ENCODE peak calls at places on chromosomes 4 and X, in nine cellular contexts. O is gastroesophageal sphincter, V is omental fat pad, A is lower lobe of right lung, B is upper lobe of left lung, Y is T-cell, T is aorta, F is SK-N-SH treated with all-trans-retinoic acid at 6 μM for 48 hours, R is heart left ventricle. S is an unnamed sample.
A peak's percentile ranks its signal among the peaks of the same experiment; 100 is the strongest.

GRCh38 chr4:169133932-169134331 is 123.9 kb upstream of the CBR4 start:
- ATAC-seq in O (no peak), V (no peak), A (peak; percentile 98), B (peak; percentile 95), Y (no peak), T (peak; percentile 73), F (no peak), R (peak; percentile 63), S (no peak)

GRCh38 chr4:915595-915994 is 16.5 kb downstream of the GAK start:
- ATAC-seq in O (no peak), V (no peak), A (peak; percentile 70), B (no peak), Y (peak; percentile 78), T (no peak), F (no peak), R (no peak), S (no peak)

GRCh38 chrX:86711531-86712180 is 563.4 kb downstream of the DACH2 start:
- ATAC-seq in O (no peak), V (no peak), A (no peak), B (no peak), Y (no peak), T (no peak), F (no peak), R (no peak), S (no peak)

GRCh38 chr4:76363556-76364290 is 57.2 kb downstream of the STBD1 start:
- ATAC-seq in O (no peak), V (no peak), A (no peak), B (no peak), Y (no peak), T (no peak), F (no peak), R (no peak), S (peak; percentile 34)

GRCh38 chr4:94826206-94826605 is 68.5 kb downstream of the BMPR1B start:
- ATAC-seq in O (no peak), V (no peak), A (no peak), B (no peak), Y (no peak), T (no peak), F (no peak), R (no peak), S (no peak)

GRCh38 chr4:19927381-19927780 is 324.3 kb upstream of the SLIT2 start:
- ATAC-seq in O (no peak), V (no peak), A (peak; percentile 45), B (no peak), Y (no peak), T (no peak), F (no peak), R (no peak), S (no peak)

GRCh38 chr4:123325241-123325681 is 71.3 kb upstream of the SPRY1 start:
- ATAC-seq in O (no peak), V (no peak), A (peak; percentile 70), B (no peak), Y (no peak), T (no peak), F (no peak), R (no peak), S (no peak)

GRCh38 chr4:17688011-17688441 is 73.6 kb downstream of the MED28 start:
- ATAC-seq in O (no peak), V (no peak), A (no peak), B (no peak), Y (no peak), T (no peak), F (no peak), R (no peak), S (no peak)

GRCh38 chr4:184189966-184190365 is 27.7 kb downstream of the ENPP6 start:
- ATAC-seq in O (no peak), V (no peak), A (peak; percentile 76), B (no peak), Y (no peak), T (no peak), F (no peak), R (no peak), S (no peak)

GRCh38 chr4:146379744-146380143 is 142.0 kb downstream of the SLC10A7 start:
- ATAC-seq in O (no peak), V (no peak), A (no peak), B (no peak), Y (no peak), T (no peak), F (no peak), R (no peak), S (no peak)

GRCh38 chr4:14841801-14842748 is 160.2 kb upstream of the CPEB2 start:
- ATAC-seq in O (no peak), V (peak; percentile 37), A (peak; percentile 97), B (peak; percentile 95), Y (no peak), T (peak; percentile 75), F (peak; percentile 53), R (peak; percentile 81), S (no peak)

GRCh38 chr4:85681194-85681803 is 206.3 kb downstream of the ARHGAP24 start:
- ATAC-seq in O (peak; percentile 73), V (peak; percentile 48), A (peak; percentile 78), B (peak; percentile 83), Y (no peak), T (peak; percentile 79), F (no peak), R (peak; percentile 72), S (no peak)

GRCh38 chr4:154084864-154085263 is 296.0 kb upstream of the SFRP2 start:
- ATAC-seq in O (no peak), V (peak; percentile 77), A (no peak), B (no peak), Y (no peak), T (no peak), F (no peak), R (no peak), S (peak; percentile 34)

GRCh38 chr4:71453516-71453915 is 114.7 kb downstream of the SLC4A4 start:
- ATAC-seq in O (no peak), V (no peak), A (no peak), B (no peak), Y (no peak), T (no peak), F (no peak), R (no peak), S (no peak)

GRCh38 chrX:104136241-104137019 is 20.4 kb downstream of the SLC25A53 start:
- ATAC-seq in O (peak; percentile 89), V (peak; percentile 71), A (peak; percentile 92), B (peak; percentile 80), Y (peak; percentile 72), T (peak; percentile 89), F (peak; percentile 100), R (peak; percentile 83), S (peak; percentile 67)

GRCh38 chr4:186486172-186486571 is 69.2 kb downstream of the MTNR1A start:
- ATAC-seq in O (no peak), V (no peak), A (no peak), B (peak; percentile 17), Y (no peak), T (no peak), F (peak; percentile 59), R (no peak), S (no peak)

GRCh38 chr4:69124941-69125340 is 28.7 kb downstream of the UGT2B7 start:
- ATAC-seq in O (no peak), V (no peak), A (no peak), B (no peak), Y (no peak), T (no peak), F (no peak), R (no peak), S (no peak)

GRCh38 chrX:9062621-9063020 is 28.7 kb upstream of the FAM9B start:
- ATAC-seq in O (no peak), V (no peak), A (no peak), B (no peak), Y (no peak), T (no peak), F (no peak), R (no peak), S (no peak)

GRCh38 chr4:152784490-152785195 is 4.9 kb downstream of the ARFIP1 start:
- ATAC-seq in O (no peak), V (no peak), A (no peak), B (no peak), Y (no peak), T (no peak), F (peak; percentile 54), R (no peak), S (no peak)

GRCh38 chr4:2284934-2285664 is 23.2 kb upstream of the MXD4 start:
- ATAC-seq in O (no peak), V (no peak), A (no peak), B (no peak), Y (no peak), T (no peak), F (peak; percentile 26), R (no peak), S (no peak)

GRCh38 chr4:4637710-4638109 is 95.9 kb upstream of the STX18 start:
- ATAC-seq in O (no peak), V (no peak), A (no peak), B (no peak), Y (no peak), T (no peak), F (no peak), R (no peak), S (peak; percentile 95)

GRCh38 chrX:21383546-21383945 is 9.3 kb downstream of the CNKSR2 start:
- ATAC-seq in O (no peak), V (no peak), A (no peak), B (no peak), Y (no peak), T (no peak), F (no peak), R (no peak), S (no peak)

GRCh38 chr4:53075162-53075785 is 213.2 kb downstream of the RASL11B start:
- ATAC-seq in O (no peak), V (no peak), A (no peak), B (no peak), Y (no peak), T (no peak), F (no peak), R (no peak), S (peak; percentile 67)

GRCh38 chr4:153809307-153809706 is 20.4 kb upstream of the SFRP2 start:
- ATAC-seq in O (no peak), V (no peak), A (no peak), B (no peak), Y (peak; percentile 94), T (no peak), F (no peak), R (no peak), S (peak; percentile 93)

GRCh38 chrX:135737361-135738071 is 24.1 kb downstream of the CT45A1 start:
- ATAC-seq in O (no peak), V (no peak), A (no peak), B (no peak), Y (no peak), T (no peak), F (no peak), R (no peak), S (no peak)

GRCh38 chr4:186244835-186245234 is 17.5 kb downstream of the KLKB1 start:
- ATAC-seq in O (no peak), V (no peak), A (no peak), B (no peak), Y (no peak), T (no peak), F (no peak), R (no peak), S (no peak)

GRCh38 chr4:108155373-108155772 is 13.4 kb downstream of the LEF1 start:
- ATAC-seq in O (no peak), V (no peak), A (no peak), B (no peak), Y (peak; percentile 51), T (no peak), F (peak; percentile 31), R (no peak), S (peak; percentile 41)

GRCh38 chrX:113962338-113962737 is 621.5 kb upstream of the HTR2C start:
- ATAC-seq in O (no peak), V (no peak), A (no peak), B (no peak), Y (no peak), T (no peak), F (no peak), R (no peak), S (no peak)

S was measured in activated T-helper 17 cell treated with anti-CD3 and anti-CD28 coated beads, Interleukin-2, amount 50 U/mL, for 72 hours.